ENCODE peak calls at places on chromosomes 16 and 17, in eight cellular contexts. A, W, H, T, Q, M, N and C are unnamed samples.

GRCh38 chr17:73646409-73647305 is 2.4 kb upstream of the SDK2 start:
- DNase-seq in H (no peak), T (no peak), W (no peak), N (peak), A (no peak), Q (no peak), M (no peak), C (peak)

GRCh38 chr17:75625813-75626486 is 7.3 kb upstream of the SMIM5 start:
- DNase-seq in A (no peak), W (no peak), H (peak), T (no peak), N (peak), M (peak), Q (no peak), C (no peak)

GRCh38 chr16:11160676-11161115 is 95.3 kb downstream of the SOCS1 start:
- DNase-seq in Q (no peak), H (no peak), M (no peak), N (no peak), T (no peak), A (no peak), W (no peak), C (no peak)

GRCh38 chr17:40425741-40426140 is 8.0 kb upstream of the TOP2A start:
- DNase-seq in A (no peak), T (no peak), N (no peak), H (no peak), M (no peak), W (no peak), Q (no peak), C (no peak)

GRCh38 chr17:72602517-72603345 is 481.9 kb downstream of the SOX9 start:
- DNase-seq in N (no peak), T (no peak), M (no peak), W (no peak), Q (peak), H (peak), A (no peak), C (no peak)

GRCh38 chr17:7707446-7707845 is 2.4 kb downstream of the EFNB3 start:
- DNase-seq in Q (no peak), M (no peak), W (no peak), N (no peak), H (no peak), A (no peak), T (no peak), C (peak)

GRCh38 chr16:66979011-66979717 is 9.2 kb upstream of the CES4A start:
- DNase-seq in N (no peak), H (no peak), Q (no peak), T (no peak), M (no peak), W (no peak), A (no peak), C (peak)

GRCh38 chr17:61683466-61683865 is 92.4 kb upstream of the NACA2 start:
- DNase-seq in N (no peak), M (no peak), Q (no peak), A (no peak), H (no peak), W (no peak), T (no peak), C (no peak)

GRCh38 chr17:7132511-7133094 is 18.0 kb upstream of the ASGR2 start:
- DNase-seq in W (peak), M (no peak), Q (no peak), A (no peak), H (no peak), N (peak), T (no peak), C (no peak)

GRCh38 chr16:531494-532125 is 4.1 kb downstream of the CAPN15 start:
- DNase-seq in A (no peak), Q (no peak), H (no peak), M (no peak), W (no peak), T (no peak), N (no peak), C (no peak)

GRCh38 chr17:73422121-73422520 is 110.3 kb upstream of the CDC42EP4 start:
- DNase-seq in T (no peak), W (no peak), A (no peak), N (no peak), Q (no peak), M (no peak), H (no peak), C (no peak)

GRCh38 chr16:88979616-88980015 is 2.6 kb upstream of the CBFA2T3 start:
- DNase-seq in A (no peak), Q (no peak), N (no peak), W (no peak), H (no peak), M (no peak), T (no peak), C (no peak)

GRCh38 chr17:69056179-69056823 is 4.4 kb downstream of the ABCA9 start:
- DNase-seq in A (no peak), Q (no peak), H (no peak), M (no peak), W (no peak), N (no peak), T (no peak), C (no peak)